ENCODE peak calls at places on chromosome 5, in four cellular contexts. One of them, this sample, is unnamed.

GRCh38 chr5:122236270-122236669 is 75.8 kb upstream of the SNCAIP start:
- DNase-seq in HL-60: no peak
- DNase-seq in GM12878: no peak
- DNase-seq in K562: no peak
- DNase-seq in this sample: no peak

GRCh38 chr5:6722015-6722414 is 8.8 kb downstream of the TENT4A start:
- DNase-seq in K562: no peak
- DNase-seq in GM12878: no peak
- DNase-seq in HL-60: no peak
- DNase-seq in this sample: no peak

GRCh38 chr5:143889986-143890385 is 78.0 kb downstream of the HMHB1 start:
- DNase-seq in GM12878: no peak
- DNase-seq in HL-60: no peak
- DNase-seq in K562: no peak
- DNase-seq in this sample: no peak

GRCh38 chr5:153555420-153556114 is 65.1 kb downstream of the GRIA1 start:
- DNase-seq in GM12878: no peak
- DNase-seq in HL-60: no peak
- DNase-seq in K562: no peak
- DNase-seq in this sample: no peak

GRCh38 chr5:159091596-159091995 is 8.1 kb downstream of the EBF1 start:
- DNase-seq in GM12878: no peak
- DNase-seq in HL-60: no peak
- DNase-seq in K562: no peak
- DNase-seq in this sample: no peak

GRCh38 chr5:68529581-68529980 is 314.0 kb downstream of the PIK3R1 start:
- DNase-seq in GM12878: no peak
- DNase-seq in HL-60: no peak
- DNase-seq in K562: no peak
- DNase-seq in this sample: no peak

GRCh38 chr5:28542968-28543367 is 1504.6 kb upstream of the CDH9 start:
- DNase-seq in GM12878: no peak
- DNase-seq in HL-60: no peak
- DNase-seq in K562: no peak
- DNase-seq in this sample: no peak

GRCh38 chr5:92795633-92796032 is 785.4 kb downstream of the NR2F1-AS1 start:
- DNase-seq in K562: no peak
- DNase-seq in GM12878: no peak
- DNase-seq in HL-60: no peak
- DNase-seq in this sample: no peak

GRCh38 chr5:14598225-14598624 is 16.6 kb downstream of the OTULINL start:
- DNase-seq in GM12878: no peak
- DNase-seq in HL-60: peak
- DNase-seq in K562: no peak
- DNase-seq in this sample: no peak

GRCh38 chr5:39661026-39661779 is 236.4 kb upstream of the DAB2 start:
- DNase-seq in GM12878: no peak
- DNase-seq in K562: no peak
- DNase-seq in HL-60: no peak
- DNase-seq in this sample: no peak

GRCh38 chr5:98428806-98429205 is 344.7 kb upstream of the RGMB start:
- DNase-seq in GM12878: peak
- DNase-seq in HL-60: no peak
- DNase-seq in K562: no peak
- DNase-seq in this sample: no peak

GRCh38 chr5:134530375-134531077 is 5.1 kb downstream of the JADE2 start:
- DNase-seq in HL-60: no peak
- DNase-seq in GM12878: no peak
- DNase-seq in K562: no peak
- DNase-seq in this sample: no peak

GRCh38 chr5:39670391-39670790 is 245.6 kb upstream of the DAB2 start:
- DNase-seq in HL-60: no peak
- DNase-seq in GM12878: no peak
- DNase-seq in K562: no peak
- DNase-seq in this sample: no peak

GRCh38 chr5:134561871-134562296 is 36.4 kb downstream of the JADE2 start:
- DNase-seq in K562: peak
- DNase-seq in HL-60: no peak
- DNase-seq in GM12878: no peak
- DNase-seq in this sample: no peak

GRCh38 chr5:150593593-150593992 is 46.9 kb upstream of the SYNPO start:
- DNase-seq in HL-60: no peak
- DNase-seq in K562: no peak
- DNase-seq in GM12878: no peak
- DNase-seq in this sample: no peak

GRCh38 chr5:6568909-6569308 is 63.9 kb downstream of the NSUN2 start:
- DNase-seq in GM12878: no peak
- DNase-seq in HL-60: no peak
- DNase-seq in K562: no peak
- DNase-seq in this sample: no peak

GRCh38 chr5:38695021-38695961 is 138.8 kb upstream of the LIFR start:
- DNase-seq in K562: no peak
- DNase-seq in GM12878: no peak
- DNase-seq in HL-60: no peak
- DNase-seq in this sample: no peak

GRCh38 chr5:86968311-86968753 is 299.4 kb upstream of the RASA1 start:
- DNase-seq in GM12878: no peak
- DNase-seq in HL-60: no peak
- DNase-seq in K562: no peak
- DNase-seq in this sample: no peak

GRCh38 chr5:150615141-150615699 is 25.2 kb upstream of the SYNPO start:
- DNase-seq in HL-60: no peak
- DNase-seq in K562: no peak
- DNase-seq in GM12878: no peak
- DNase-seq in this sample: no peak

GRCh38 chr5:56327810-56328209 is 94.7 kb upstream of the ANKRD55 start:
- DNase-seq in K562: no peak
- DNase-seq in GM12878: peak
- DNase-seq in HL-60: no peak
- DNase-seq in this sample: no peak

GRCh38 chr5:126471875-126472537 is 48.8 kb downstream of the GRAMD2B start:
- DNase-seq in GM12878: no peak
- DNase-seq in HL-60: no peak
- DNase-seq in K562: no peak
- DNase-seq in this sample: no peak

GRCh38 chr5:56100429-56101176 is 105.8 kb upstream of the IL6ST start:
- DNase-seq in K562: no peak
- DNase-seq in HL-60: no peak
- DNase-seq in GM12878: no peak
- DNase-seq in this sample: no peak

GRCh38 chr5:74326571-74327338 is 313.8 kb downstream of the ENC1 start:
- DNase-seq in GM12878: peak
- DNase-seq in K562: no peak
- DNase-seq in HL-60: peak
- DNase-seq in this sample: peak

DNA sequence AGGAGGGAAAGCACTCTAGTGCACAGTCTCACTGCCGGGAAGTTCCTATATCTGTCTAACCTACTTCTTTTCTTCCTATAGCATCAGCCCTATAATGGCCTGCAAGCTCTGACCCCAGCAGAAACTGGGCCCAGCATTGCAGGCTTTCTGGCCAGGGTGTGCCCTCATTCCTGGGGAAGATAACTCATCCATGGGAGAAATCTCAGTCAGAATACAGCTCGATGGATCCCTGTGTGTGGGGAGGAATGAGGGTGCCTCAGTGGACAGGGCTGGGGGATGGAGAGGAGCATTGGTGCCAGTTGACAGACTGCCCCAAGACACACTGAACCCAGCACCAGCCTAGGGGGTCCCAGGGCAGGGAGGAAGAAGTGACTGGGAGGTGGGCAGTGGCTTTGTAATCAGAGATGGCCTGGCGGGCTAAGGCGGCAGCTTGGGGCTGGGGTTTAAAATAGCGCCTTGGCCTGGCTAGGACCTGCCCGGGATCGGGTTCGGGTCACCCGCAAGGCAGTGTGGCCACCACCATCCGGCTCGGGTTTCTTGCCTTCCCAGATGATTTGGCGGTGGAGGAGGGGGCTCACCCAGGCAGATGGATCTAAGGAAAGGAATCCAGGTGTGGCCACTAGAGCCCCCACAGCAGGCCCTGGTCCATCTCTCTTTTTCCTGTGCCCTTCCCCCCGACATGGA is 7.6 kb upstream of the CXXC5 start:
- DNase-seq in K562: no peak
- DNase-seq in GM12878: no peak
- DNase-seq in HL-60: no peak
- DNase-seq in this sample: no peak
- TF ChIP-seq SPI1 in K562: no peak
- TF ChIP-seq SPI1 in GM12878: no peak
- TF ChIP-seq SPI1 in HL-60: no peak
- TF ChIP-seq SPI1 in this sample: no peak

GRCh38 chr5:155129513-155129880 is 115.9 kb downstream of the KIF4B start:
- DNase-seq in HL-60: no peak
- DNase-seq in K562: no peak
- DNase-seq in GM12878: no peak
- DNase-seq in this sample: no peak
- TF ChIP-seq SPI1 in HL-60: no peak
- TF ChIP-seq SPI1 in K562: no peak
- TF ChIP-seq SPI1 in GM12878: no peak
- TF ChIP-seq SPI1 in this sample: no peak

GRCh38 chr5:172688735-172689572 is 47.9 kb downstream of the NEURL1B start:
- DNase-seq in GM12878: no peak
- DNase-seq in HL-60: no peak
- DNase-seq in K562: no peak
- DNase-seq in this sample: peak
- TF ChIP-seq SPI1 in GM12878: no peak
- TF ChIP-seq SPI1 in HL-60: no peak
- TF ChIP-seq SPI1 in K562: no peak
- TF ChIP-seq SPI1 in this sample: no peak

GRCh38 chr5:35857606-35858205 is 1.0 kb downstream of the IL7R start:
- DNase-seq in K562: no peak
- DNase-seq in GM12878: no peak
- DNase-seq in HL-60: no peak
- DNase-seq in this sample: no peak
- TF ChIP-seq SPI1 in K562: no peak
- TF ChIP-seq SPI1 in GM12878: no peak
- TF ChIP-seq SPI1 in HL-60: no peak
- TF ChIP-seq SPI1 in this sample: no peak

DNA sequence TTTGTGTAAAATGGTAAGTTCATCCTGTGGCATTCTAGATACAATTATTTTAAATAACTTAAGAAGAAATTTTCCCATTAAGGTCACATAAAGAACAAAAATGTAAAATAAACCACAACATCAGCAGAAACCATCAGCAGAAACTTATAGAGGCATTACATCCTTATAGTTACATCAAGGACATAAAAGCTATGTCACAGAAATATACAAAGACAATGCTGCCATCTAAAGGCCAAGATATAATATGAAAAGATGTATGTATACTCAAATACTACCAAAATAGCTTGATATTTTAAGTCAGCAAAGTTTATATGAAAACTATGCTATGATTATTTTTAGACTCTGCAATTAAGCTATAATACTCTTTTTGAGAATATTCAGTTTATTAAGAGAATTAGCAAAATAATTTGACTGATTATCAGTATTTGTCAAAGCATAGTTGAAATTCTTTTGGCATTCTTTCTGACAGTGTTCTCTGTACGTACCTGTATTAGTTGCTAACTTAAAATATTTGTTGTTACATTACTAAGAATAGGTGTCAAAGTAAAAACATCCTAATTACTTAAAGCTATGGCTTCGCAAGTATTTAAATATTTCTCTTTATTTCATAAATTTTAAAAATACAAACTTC is 36.2 kb downstream of the FBXL17 start:
- DNase-seq in HL-60: no peak
- DNase-seq in GM12878: peak
- DNase-seq in K562: no peak
- DNase-seq in this sample: no peak
- TF ChIP-seq SPI1 in HL-60: no peak
- TF ChIP-seq SPI1 in GM12878: no peak
- TF ChIP-seq SPI1 in K562: no peak
- TF ChIP-seq SPI1 in this sample: no peak

GRCh38 chr5:64865662-64866061 is 96.9 kb downstream of the CWC27 start:
- DNase-seq in GM12878: no peak
- DNase-seq in HL-60: no peak
- DNase-seq in K562: no peak
- DNase-seq in this sample: no peak
- TF ChIP-seq SPI1 in GM12878: no peak
- TF ChIP-seq SPI1 in HL-60: no peak
- TF ChIP-seq SPI1 in K562: no peak
- TF ChIP-seq SPI1 in this sample: no peak

DNA sequence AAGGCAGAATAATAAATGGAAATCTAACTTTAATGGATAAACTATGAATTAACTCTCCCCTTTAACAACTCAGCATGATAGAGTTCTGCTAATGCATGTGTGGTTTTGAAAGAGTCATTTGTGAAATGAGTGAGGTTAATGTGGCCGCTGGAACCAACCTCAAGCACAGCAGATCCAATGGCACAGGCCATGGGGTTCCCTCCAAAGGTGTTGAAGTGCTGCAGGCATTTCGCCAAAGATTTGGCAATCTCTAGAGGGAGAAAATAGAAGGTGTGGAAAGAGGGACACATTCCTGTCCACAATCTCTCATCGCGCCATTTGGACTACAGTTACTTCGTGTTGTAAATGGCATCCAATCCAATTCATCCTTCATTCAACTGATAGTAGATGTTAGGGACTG is 35.0 kb downstream of the AGXT2 start:
- DNase-seq in GM12878: no peak
- DNase-seq in HL-60: peak
- DNase-seq in K562: no peak
- DNase-seq in this sample: no peak
- TF ChIP-seq SPI1 in GM12878: no peak
- TF ChIP-seq SPI1 in HL-60: no peak
- TF ChIP-seq SPI1 in K562: no peak
- TF ChIP-seq SPI1 in this sample: no peak

This sample was measured in GM12891.